ENCODE peak calls at places on chromosome 5, in nine cellular contexts. Y is heart right ventricle, V is HL-60, W is fibroblast of lung, B is HCT116, P is tibial artery, K is NT2/D1, F is H1, Z is BE2C. J is an unnamed sample. For H3K27me3, the result is how much of the 10 kb centered on the place peaks cover.

GRCh38 chr5:52457808-52458207 is 329.9 kb upstream of the ITGA1 start:
- DNase-seq in V (no peak), F (no peak), P (no peak), B (no peak), Y (no peak), W (no peak), K (no peak), Z (peak), J (no peak)

GRCh38 chr5:95417971-95418370 is 26.8 kb downstream of the FAM81B start:
- DNase-seq in Z (no peak), Y (no peak), W (no peak), V (no peak), B (no peak), K (no peak), P (no peak), F (no peak), J (no peak)

GRCh38 chr5:76351577-76351976 is 51.5 kb upstream of the IQGAP2 start:
- DNase-seq in P (no peak), V (no peak), K (no peak), Z (no peak), B (no peak), Y (no peak), F (no peak), W (no peak), J (no peak)

GRCh38 chr5:8829322-8830029 is 716.4 kb downstream of the SEMA5A start:
- DNase-seq in B (no peak), Z (no peak), W (peak), P (no peak), K (peak), Y (no peak), V (no peak), F (no peak), J (no peak)

GRCh38 chr5:163564321-163564924 is 59.0 kb downstream of the MAT2B start:
- DNase-seq in K (peak), V (peak), B (peak), P (no peak), Y (no peak), F (no peak), Z (peak), W (peak), J (no peak)

GRCh38 chr5:112738180-112738560 is 485 bp downstream of the APC start:
- DNase-seq in P (no peak), W (no peak), K (no peak), Y (no peak), F (no peak), V (no peak), B (no peak), Z (peak), J (no peak)

GRCh38 chr5:15691536-15691935 is 191.6 kb downstream of the FBXL7 start:
- DNase-seq in F (no peak), K (no peak), Y (no peak), Z (no peak), W (peak), B (no peak), P (no peak), V (no peak), J (no peak)

GRCh38 chr5:79077680-79078365 is 8.3 kb downstream of the BHMT2 start:
- DNase-seq in Z (no peak), B (no peak), Y (no peak), V (no peak), W (no peak), F (no peak), K (no peak), P (no peak), J (no peak)

GRCh38 chr5:91151947-91152346 is 231.2 kb downstream of the ARRDC3 start:
- DNase-seq in B (no peak), Z (no peak), V (no peak), P (peak), W (peak), K (no peak), Y (peak), F (no peak), J (peak)

GRCh38 chr5:67577424-67577823 is 380.8 kb upstream of the CD180 start:
- DNase-seq in B (no peak), F (no peak), P (no peak), K (no peak), W (peak), V (no peak), Z (no peak), Y (no peak), J (no peak)

GRCh38 chr5:176400382-176401156 is 12.0 kb downstream of the HIGD2A start:
- DNase-seq in P (peak), Z (no peak), F (no peak), B (no peak), Y (no peak), V (no peak), W (no peak), K (no peak), J (no peak)

GRCh38 chr5:168826292-168826725 is 247.1 kb upstream of the PANK3 start:
- DNase-seq in K (no peak), V (no peak), Z (no peak), Y (no peak), W (no peak), F (no peak), B (no peak), P (no peak), J (no peak)
- H3K27me3 ChIP-seq in K (under half), V (under half), Z (under half), Y (under half), W (under half), F (under half), B (half or more), P (under half), J (under half)

GRCh38 chr5:1005362-1005851 is 3.2 kb upstream of the NKD2 start:
- DNase-seq in Z (no peak), P (peak), Y (no peak), B (no peak), F (no peak), V (no peak), K (no peak), W (no peak), J (peak)

GRCh38 chr5:1004598-1005361 is 3.8 kb upstream of the NKD2 start:
- DNase-seq in F (no peak), W (no peak), P (peak), Y (peak), K (no peak), B (no peak), Z (peak), V (no peak), J (peak)

GRCh38 chr5:1006656-1007071 is 1.9 kb upstream of the NKD2 start:
- DNase-seq in V (no peak), F (no peak), Y (peak), Z (no peak), W (no peak), B (no peak), K (no peak), P (peak), J (no peak)

GRCh38 chr5:1007221-1007680 is 1.4 kb upstream of the NKD2 start:
- DNase-seq in Z (no peak), P (peak), K (no peak), B (no peak), F (no peak), Y (no peak), V (no peak), W (no peak), J (peak)

DNA sequence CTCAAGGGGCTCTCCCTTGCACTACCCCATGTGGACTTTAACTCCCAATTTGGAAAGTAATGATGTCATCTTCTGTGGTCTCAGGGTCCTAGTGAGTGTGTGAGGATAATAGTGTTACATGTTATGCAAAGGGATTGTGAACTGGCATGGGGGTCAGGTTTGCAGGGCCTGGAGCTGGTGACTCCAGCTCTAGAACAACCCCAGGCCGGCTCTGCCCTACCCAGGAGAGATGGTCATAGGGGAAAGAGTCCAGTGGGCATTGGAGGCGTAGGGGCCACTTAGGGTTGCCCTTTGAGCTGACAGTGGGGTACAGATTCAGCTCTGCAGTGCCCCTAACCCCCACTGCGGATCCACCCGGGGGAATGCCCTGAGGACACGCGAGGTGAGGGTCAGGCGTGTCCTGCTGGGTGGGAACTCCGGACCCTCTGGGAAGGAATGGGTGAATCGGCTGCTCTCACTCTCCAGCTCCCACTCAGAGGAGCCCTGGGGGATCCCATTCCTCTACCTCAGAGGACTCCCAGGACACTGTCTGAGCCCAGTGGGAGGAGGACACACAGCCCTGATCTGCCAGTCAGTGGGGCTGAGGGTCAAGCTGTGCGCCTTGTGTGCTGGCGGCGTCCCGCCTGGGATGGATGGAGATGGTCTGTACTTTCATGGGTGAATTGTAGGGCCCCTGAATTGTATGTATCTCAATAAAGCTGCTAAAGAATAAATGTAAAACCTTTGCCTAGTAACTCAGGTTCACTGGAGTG is 2.5 kb upstream of the NKD2 start:
- DNase-seq in V (no peak), Z (no peak), P (peak), F (no peak), W (no peak), B (no peak), K (no peak), Y (peak), J (peak)
- H3K27me3 ChIP-seq in V (half or more), Z (half or more), P (under half), F (half or more), W (under half), B (under half), K (under half), Y (under half), J (under half)

DNA sequence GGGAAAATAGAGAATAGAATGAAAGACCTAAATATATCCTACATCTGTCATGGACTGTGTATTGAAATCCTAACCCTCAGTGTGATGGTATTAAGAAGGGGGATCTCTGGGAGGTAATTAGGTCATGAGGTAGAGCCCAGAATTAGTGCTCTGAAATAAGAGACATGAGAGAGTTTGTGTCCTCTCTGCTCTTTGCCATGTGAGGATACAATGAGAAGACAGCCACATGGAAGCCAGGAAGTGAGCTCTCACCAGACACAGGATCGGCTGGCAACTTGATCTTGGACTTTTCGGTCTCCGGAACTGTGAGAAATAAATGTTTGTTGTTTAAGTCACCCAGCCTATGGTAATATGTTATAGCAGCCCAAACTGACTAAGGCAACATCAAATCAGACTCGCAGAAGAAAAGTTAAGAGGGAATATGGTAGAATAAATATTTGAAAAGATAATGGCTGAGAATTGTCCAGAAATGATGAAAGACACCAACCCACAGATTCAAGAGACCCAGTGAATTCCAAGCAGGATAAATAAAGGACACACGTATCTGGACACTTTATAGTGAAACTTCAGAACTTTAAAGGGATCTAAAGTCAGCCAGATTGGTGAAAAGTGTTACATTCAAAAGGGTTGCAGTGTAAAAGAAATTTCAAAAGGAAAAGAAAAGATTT is 12.7 kb upstream of the SLC36A1 start:
- DNase-seq in P (no peak), W (no peak), F (no peak), K (no peak), Z (no peak), V (no peak), Y (no peak), B (no peak), J (no peak)
- H3K27me3 ChIP-seq in P (under half), W (under half), F (under half), K (under half), Z (under half), V (under half), Y (under half), B (under half), J (under half)

GRCh38 chr5:2840372-2840915 is 89.0 kb upstream of the IRX2 start:
- DNase-seq in W (no peak), F (no peak), V (no peak), Z (no peak), P (no peak), K (no peak), B (no peak), Y (no peak), J (no peak)
- H3K27me3 ChIP-seq in W (under half), F (under half), V (under half), Z (under half), P (under half), K (under half), B (under half), Y (under half), J (under half)

DNA sequence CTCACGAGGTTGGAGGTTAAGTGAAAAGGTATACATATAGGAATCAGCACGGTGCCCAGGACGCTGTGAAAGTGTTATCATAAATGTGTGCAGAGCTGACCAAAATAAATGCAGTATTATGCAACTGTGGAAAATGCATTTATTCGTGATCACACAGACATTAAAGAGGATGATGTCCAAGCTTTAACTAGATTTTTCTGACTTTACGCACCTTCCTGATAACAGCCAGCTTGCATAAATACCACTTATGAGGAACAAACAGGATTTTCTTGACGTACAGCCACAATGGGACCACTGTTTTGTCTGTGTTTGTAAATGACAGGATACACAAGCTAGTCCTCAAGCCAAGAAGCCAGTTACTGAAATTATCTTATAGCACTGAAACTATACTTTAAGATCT is 71.4 kb upstream of the ATP10B start:
- DNase-seq in Z (no peak), Y (no peak), K (no peak), W (no peak), F (no peak), P (no peak), V (no peak), B (no peak), J (no peak)
- H3K27me3 ChIP-seq in Z (under half), Y (under half), K (under half), W (under half), F (under half), P (under half), V (under half), B (under half), J (under half)

DNA sequence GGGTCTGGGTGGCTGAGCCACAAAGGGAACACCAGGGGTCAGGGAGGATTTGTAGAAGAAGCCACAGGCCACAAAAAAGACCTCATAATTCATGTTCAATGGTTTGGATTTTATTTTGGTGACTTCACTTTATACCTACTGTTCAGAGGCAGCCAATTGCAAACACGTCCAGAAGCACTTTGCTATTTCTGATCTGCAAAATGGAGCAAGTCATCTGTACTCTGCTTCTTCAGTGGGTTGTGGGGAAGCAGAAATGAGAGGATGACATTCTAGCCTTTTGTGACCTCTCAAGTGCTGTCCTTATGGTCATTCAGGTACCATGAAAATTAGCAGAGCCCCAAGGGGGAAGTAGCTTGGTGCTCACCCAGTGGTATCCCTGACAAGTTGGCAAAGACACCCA is 2.5 kb upstream of the KCNIP1 start:
- DNase-seq in Y (no peak), P (no peak), B (no peak), V (no peak), K (no peak), F (no peak), Z (no peak), W (no peak), J (no peak)
- H3K27me3 ChIP-seq in Y (under half), P (under half), B (under half), V (under half), K (under half), F (under half), Z (half or more), W (under half), J (under half)

GRCh38 chr5:109029847-109030246 is 282.1 kb downstream of the FER start:
- DNase-seq in W (no peak), B (no peak), P (no peak), F (no peak), V (no peak), Y (no peak), K (no peak), Z (no peak), J (no peak)
- H3K27me3 ChIP-seq in W (under half), B (under half), P (under half), F (under half), V (under half), Y (under half), K (under half), Z (under half), J (under half)

DNA sequence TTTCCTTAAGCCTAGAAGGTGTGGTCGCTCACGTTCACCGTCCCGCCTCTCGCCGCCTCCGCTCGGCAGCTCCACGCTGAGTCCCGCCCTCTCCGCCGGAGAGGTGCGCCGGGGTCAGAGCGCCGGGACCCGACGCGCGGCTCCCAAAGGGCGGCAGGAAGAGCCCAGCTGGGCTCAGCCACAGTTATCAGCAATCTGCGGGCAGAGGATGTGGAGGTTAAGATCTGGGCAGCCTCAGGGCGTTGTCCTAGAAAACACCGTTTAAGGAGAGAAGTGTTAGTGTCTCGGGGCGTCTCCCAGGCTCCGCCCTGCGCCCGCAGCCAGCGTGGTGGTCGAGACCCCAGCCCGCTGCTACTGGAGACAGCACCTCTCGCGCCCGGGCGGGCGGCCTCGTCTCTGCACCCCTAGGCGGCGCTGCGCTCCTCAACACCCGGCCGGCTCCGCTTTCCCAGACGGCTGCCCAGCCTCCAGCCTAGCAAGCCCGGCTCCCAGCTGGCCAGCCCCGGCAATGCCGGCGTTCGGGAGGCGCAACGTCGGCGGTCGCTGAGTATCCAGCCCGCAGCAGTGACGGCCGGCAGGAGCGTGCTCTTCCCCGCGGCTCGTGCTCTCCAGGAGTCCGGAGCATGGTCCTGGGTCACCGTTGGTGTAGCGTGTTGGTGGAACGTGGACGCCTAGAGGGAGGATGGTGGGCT is at the start of gene PCDHAC1:
- DNase-seq in F (peak), V (no peak), B (peak), Y (peak), P (peak), Z (peak), K (peak), W (peak), J (peak)
- H3K27me3 ChIP-seq in F (under half), V (under half), B (under half), Y (half or more), P (under half), Z (under half), K (under half), W (under half), J (under half)